ENCODE peak calls at places on chromosomes 2 and 18, in seven cellular contexts. R is CD8-positive, alpha-beta T cell; M is fibroblast of pulmonary artery; X is BE2C; F is K562; I is H7; T is AG04450. A is an unnamed sample.

GRCh38 chr2:120012363-120012762 is 514 bp upstream of the EPB41L5 start:
- DNase-seq in T (no peak), R (no peak), I (no peak), X (no peak), M (no peak), F (no peak), A (no peak)

GRCh38 chr2:234136461-234136860 is 86.0 kb downstream of the SPP2 start:
- DNase-seq in X (no peak), F (no peak), M (no peak), T (no peak), I (no peak), R (no peak), A (peak; percentile 76)

GRCh38 chr2:215188078-215188477 is 49.7 kb upstream of the ABCA12 start:
- DNase-seq in M (peak; percentile 44), F (no peak), T (no peak), I (no peak), R (no peak), X (no peak), A (no peak)

GRCh38 chr2:50649626-50650397 is 382.1 kb downstream of the NRXN1 start:
- DNase-seq in I (no peak), T (peak; percentile 8), M (peak; percentile 44), R (no peak), X (no peak), F (no peak), A (peak; percentile 5)

GRCh38 chr2:48488545-48488944 is 41.4 kb upstream of the STON1 start:
- DNase-seq in I (no peak), R (no peak), T (no peak), M (no peak), F (no peak), X (no peak), A (no peak)

GRCh38 chr18:5197461-5197860 is 404 bp upstream of the AKAIN1 start:
- DNase-seq in T (no peak), R (no peak), M (no peak), I (peak; percentile 39), F (no peak), X (no peak), A (no peak)

GRCh38 chr18:7084080-7084765 is 33.4 kb downstream of the LAMA1 start:
- DNase-seq in I (no peak), R (no peak), T (peak; percentile 11), M (peak; percentile 70), F (no peak), X (no peak), A (no peak)

GRCh38 chr2:85131116-85131515 is 2.1 kb upstream of the TCF7L1 start:
- DNase-seq in F (no peak), M (peak; percentile 59), I (peak; percentile 65), X (peak; percentile 13), R (no peak), T (no peak), A (no peak)

GRCh38 chr2:120754067-120754960 is 18.6 kb downstream of the GLI2 start:
- DNase-seq in I (peak; percentile 12), F (no peak), T (no peak), M (peak; percentile 35), X (no peak), R (no peak), A (no peak)

GRCh38 chr2:62423235-62423634 is 82.8 kb downstream of the TMEM17 start:
- DNase-seq in R (no peak), F (no peak), X (no peak), I (peak; percentile 48), M (peak; percentile 10), T (no peak), A (no peak)

GRCh38 chr2:56084117-56084936 is 99.5 kb upstream of the CCDC85A start:
- DNase-seq in M (no peak), X (no peak), F (no peak), I (no peak), T (no peak), R (no peak), A (no peak)

GRCh38 chr2:239158641-239159475 is 242.0 kb downstream of the HDAC4 start:
- DNase-seq in I (peak; percentile 87), X (no peak), R (no peak), M (no peak), T (no peak), F (peak; percentile 61), A (no peak)

GRCh38 chr2:59204040-59204439 is 962.9 kb upstream of the FANCL start:
- DNase-seq in I (no peak), T (no peak), X (no peak), M (no peak), F (no peak), R (no peak), A (no peak)

GRCh38 chr2:178512491-178512890 is 32.2 kb downstream of the PLEKHA3 start:
- DNase-seq in F (no peak), T (no peak), R (no peak), M (no peak), I (no peak), X (no peak), A (peak; percentile 74)

DNA sequence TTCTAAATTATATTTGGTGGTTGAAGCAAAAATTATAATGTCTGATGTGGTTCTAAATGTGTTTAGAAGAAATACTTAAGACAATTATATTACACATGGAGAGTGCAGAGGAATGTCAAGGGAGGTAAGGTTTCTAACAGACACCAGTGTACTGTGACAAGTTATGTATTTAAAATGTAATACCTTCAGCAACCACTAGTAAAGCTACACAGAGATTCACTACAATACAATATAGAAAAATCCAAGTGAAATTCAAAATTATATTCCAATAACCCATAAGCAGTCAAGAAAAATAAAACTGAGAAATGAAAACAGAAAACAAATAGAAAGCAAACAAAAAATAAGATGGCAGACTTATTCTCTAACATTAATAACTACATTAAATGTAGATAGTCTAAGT is 249.5 kb upstream of the KLHL14 start:
- DNase-seq in I (peak; percentile 1), T (no peak), X (no peak), F (no peak), M (no peak), R (no peak), A (no peak)
- H3K4me3 ChIP-seq in I (no peak overlapping the region), T (no peak overlapping the region), X (no peak overlapping the region), F (no peak overlapping the region), M (no peak overlapping the region), R (no peak overlapping the region), A (no peak overlapping the region)

DNA sequence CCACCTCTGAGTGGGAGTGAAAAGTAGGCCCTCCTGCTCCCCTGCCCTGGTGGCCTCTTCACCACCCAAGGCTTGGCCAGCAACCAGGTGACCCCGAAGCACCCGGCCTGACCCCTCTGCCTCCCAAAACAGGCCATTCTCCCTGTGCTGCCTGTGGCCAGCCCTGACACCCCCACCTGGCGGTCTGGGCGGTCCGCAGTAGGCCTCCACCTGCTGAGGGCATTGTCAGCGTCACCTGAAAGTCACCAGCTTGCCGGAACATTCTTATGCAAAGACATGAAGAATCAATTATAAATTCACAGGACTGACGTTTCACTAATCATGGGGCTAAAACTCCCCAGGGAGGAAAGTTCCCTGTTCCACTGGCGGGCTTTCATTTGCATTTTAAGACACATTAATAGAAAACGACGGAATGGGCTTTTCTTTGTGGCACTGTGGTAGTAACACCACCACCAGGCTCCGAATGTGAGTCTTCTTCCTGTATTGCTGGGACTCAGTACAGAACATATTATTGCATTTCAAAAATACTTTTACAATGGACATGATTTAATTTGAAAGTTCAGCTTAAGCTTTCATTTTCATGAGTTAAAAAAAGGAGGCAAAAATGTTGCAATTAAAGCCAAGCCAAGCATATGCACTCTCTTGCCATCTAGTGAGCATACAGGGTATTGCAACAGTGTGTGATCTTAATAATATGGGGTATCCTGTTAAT is 57.4 kb downstream of the ADI1 start:
- DNase-seq in X (peak; percentile 37), F (peak; percentile 71), R (peak; percentile 22), I (peak; percentile 84), T (peak; percentile 20), M (peak; percentile 79), A (no peak)
- H3K4me3 ChIP-seq in X (no peak overlapping the region), F (no peak overlapping the region), R (no peak overlapping the region), I (no peak overlapping the region), T (no peak overlapping the region), M (no peak overlapping the region), A (no peak overlapping the region)

DNA sequence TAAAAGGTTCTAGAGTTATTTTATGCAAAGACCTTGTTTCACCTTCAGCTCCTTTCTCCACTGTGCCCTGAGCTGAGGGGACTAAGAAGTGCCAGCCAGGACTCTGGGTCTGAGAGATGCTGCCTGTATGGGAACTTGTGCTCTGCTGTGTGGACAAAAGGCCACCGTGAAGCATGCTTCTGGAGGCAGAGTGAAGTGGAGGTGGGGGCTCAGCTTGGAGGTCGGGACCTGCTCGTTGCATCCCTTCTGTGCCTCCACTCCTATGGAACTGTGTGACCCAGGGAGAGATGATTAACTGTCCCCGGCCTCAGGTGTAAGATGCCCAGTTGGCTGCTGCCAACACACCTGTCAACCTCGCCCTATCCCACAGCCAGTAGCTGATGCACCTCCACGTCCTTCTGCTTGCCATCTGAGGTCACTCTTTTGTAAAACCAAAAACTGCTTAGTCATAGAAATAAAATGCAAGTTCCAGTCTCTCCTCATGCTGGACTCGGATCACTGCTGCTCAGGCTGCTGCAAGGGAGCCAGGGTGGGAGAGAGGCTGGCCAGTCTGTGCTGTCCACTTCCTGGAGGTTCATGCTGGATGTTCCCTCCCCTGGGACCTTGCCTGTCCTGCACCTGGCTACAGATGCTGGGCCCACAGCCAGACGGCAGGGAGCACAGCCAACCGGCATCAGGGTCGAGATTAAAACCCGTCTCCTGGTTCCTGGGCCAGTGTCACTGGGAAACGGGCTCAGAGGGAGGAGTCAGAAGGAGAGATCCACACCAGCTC is 113.2 kb downstream of the ACKR3 start:
- DNase-seq in I (no peak), X (no peak), T (no peak), M (no peak), R (no peak), F (no peak), A (no peak)
- H3K4me3 ChIP-seq in I (no peak overlapping the region), X (no peak overlapping the region), T (no peak overlapping the region), M (no peak overlapping the region), R (no peak overlapping the region), F (no peak overlapping the region), A (no peak overlapping the region)

GRCh38 chr2:166519391-166519962 is 25.4 kb upstream of the SCN7A start:
- DNase-seq in R (no peak), I (no peak), T (no peak), M (no peak), X (no peak), F (no peak), A (no peak)

GRCh38 chr2:166520604-166521003 is 26.6 kb upstream of the SCN7A start:
- DNase-seq in R (no peak), X (no peak), I (no peak), F (no peak), M (no peak), T (no peak), A (no peak)

GRCh38 chr2:166516712-166517303 is 22.8 kb upstream of the SCN7A start:
- DNase-seq in T (peak; percentile 18), X (peak; percentile 33), R (no peak), M (peak; percentile 54), F (peak; percentile 20), I (peak; percentile 7), A (no peak)

GRCh38 chr2:166517533-166517932 is 23.5 kb upstream of the SCN7A start:
- DNase-seq in T (no peak), F (no peak), M (no peak), I (no peak), X (no peak), R (no peak), A (no peak)

DNA sequence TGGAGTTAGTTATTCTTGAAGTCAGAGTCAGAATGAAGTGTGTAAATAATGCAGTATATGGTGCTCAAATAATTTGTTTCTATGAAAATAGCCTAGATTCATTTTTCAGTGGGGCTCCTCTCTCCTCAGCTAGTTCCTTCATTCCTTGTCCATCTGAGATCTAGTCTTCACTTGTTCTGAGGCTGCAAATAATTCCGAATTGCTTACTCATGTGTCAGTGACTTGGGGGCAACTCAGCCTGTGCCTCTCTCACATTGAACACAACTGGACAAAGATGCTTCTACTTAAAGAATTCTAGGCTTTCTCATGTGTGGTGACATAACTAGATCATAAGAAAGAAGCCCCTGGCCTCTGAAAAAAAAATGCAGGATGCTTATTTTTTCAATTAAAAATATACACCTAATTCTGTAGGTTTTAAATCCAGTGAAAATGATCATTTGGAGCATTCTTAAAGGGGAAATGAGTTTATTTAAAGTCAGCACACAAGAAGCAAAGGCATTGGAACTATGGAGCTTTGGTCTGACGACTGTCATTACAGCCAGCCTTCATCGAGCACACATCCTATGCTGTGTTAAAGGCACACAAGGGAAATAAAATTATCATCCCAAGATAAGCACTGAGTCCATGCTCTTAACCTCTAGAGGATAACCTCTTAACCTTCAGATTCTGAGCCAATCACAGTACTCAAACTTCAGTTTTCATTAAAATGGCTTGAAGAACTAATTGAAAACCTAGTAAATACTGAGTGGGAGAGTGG is 24.8 kb upstream of the SCN7A start:
- DNase-seq in R (no peak), I (no peak), X (no peak), F (no peak), M (no peak), T (no peak), A (no peak)
- H3K4me3 ChIP-seq in R (no peak overlapping the region), I (no peak overlapping the region), X (no peak overlapping the region), F (no peak overlapping the region), M (no peak overlapping the region), T (no peak overlapping the region), A (no peak overlapping the region)

A was measured in kidney epithelial cell.